ENCODE peak calls at places on chromosomes 16 and 17, in seven cellular contexts. Q, M, R, D, W, U and E are unnamed samples.

GRCh38 chr16:72241930-72242329 is 70.0 kb upstream of the PMFBP1 start:
- DNase-seq in Q (peak; percentile 12), M (peak; percentile 73), R (peak; percentile 4), D (no peak), W (no peak), U (no peak), E (no peak)

GRCh38 chr16:82263456-82264159 is 93.6 kb upstream of the MPHOSPH6 start:
- DNase-seq in Q (peak; percentile 23), M (peak; percentile 68), R (no peak), D (peak; percentile 66), W (peak; percentile 54), U (peak; percentile 24), E (peak; percentile 16)

GRCh38 chr16:56689171-56689570 is 6.9 kb downstream of the MT1X start:
- DNase-seq in Q (no peak), M (no peak), R (no peak), D (no peak), W (no peak), U (no peak), E (no peak)

GRCh38 chr17:75271955-75272847 is 1.2 kb upstream of the MIF4GD start:
- DNase-seq in Q (no peak), M (no peak), R (no peak), D (peak; percentile 86), W (no peak), U (no peak), E (no peak)

GRCh38 chr16:20329392-20330138 is 2.3 kb upstream of the GP2 start:
- DNase-seq in Q (no peak), M (no peak), R (no peak), D (no peak), W (no peak), U (no peak), E (no peak)

GRCh38 chr16:78291642-78292041 is 192.2 kb downstream of the WWOX start:
- DNase-seq in Q (no peak), M (no peak), R (no peak), D (no peak), W (no peak), U (no peak), E (no peak)

GRCh38 chr17:19012171-19013080 is 7.9 kb upstream of the FAM83G start:
- DNase-seq in Q (no peak), M (no peak), R (no peak), D (no peak), W (no peak), U (no peak), E (no peak)

GRCh38 chr17:82935944-82936767 is 96.3 kb upstream of the ZNF750 start:
- DNase-seq in Q (no peak), M (no peak), R (no peak), D (peak; percentile 58), W (no peak), U (no peak), E (no peak)

GRCh38 chr16:85853641-85854545 is 45.1 kb upstream of the IRF8 start:
- DNase-seq in Q (no peak), M (no peak), R (no peak), D (peak; percentile 54), W (no peak), U (no peak), E (no peak)

GRCh38 chr17:20908373-20909273 is 134.2 kb downstream of the USP22 start:
- DNase-seq in Q (peak; percentile 65), M (peak; percentile 69), R (peak; percentile 55), D (peak; percentile 94), W (peak; percentile 82), U (peak; percentile 57), E (peak; percentile 76)

GRCh38 chr17:5788266-5788900 is 204.1 kb upstream of the NLRP1 start:
- DNase-seq in Q (no peak), M (peak; percentile 11), R (no peak), D (no peak), W (no peak), U (no peak), E (no peak)

GRCh38 chr16:59192551-59193199 is 458.6 kb upstream of the GOT2 start:
- DNase-seq in Q (no peak), M (no peak), R (no peak), D (no peak), W (peak; percentile 36), U (no peak), E (no peak)

GRCh38 chr17:43860927-43861622 is 14.1 kb downstream of the CD300LG start:
- DNase-seq in Q (no peak), M (no peak), R (no peak), D (peak; percentile 67), W (no peak), U (no peak), E (no peak)

GRCh38 chr17:1347681-1348318 is 52.2 kb downstream of the YWHAE start:
- DNase-seq in Q (no peak), M (peak; percentile 48), R (no peak), D (peak; percentile 75), W (no peak), U (no peak), E (no peak)

GRCh38 chr17:46916211-46916610 is 6.7 kb upstream of the GOSR2 start:
- DNase-seq in Q (no peak), M (no peak), R (no peak), D (no peak), W (no peak), U (no peak), E (no peak)

GRCh38 chr17:5557485-5557884 is 26.8 kb downstream of the NLRP1 start:
- DNase-seq in Q (no peak), M (peak; percentile 67), R (no peak), D (no peak), W (no peak), U (no peak), E (no peak)

GRCh38 chr17:80063815-80064585 is 27.6 kb downstream of the CCDC40 start:
- DNase-seq in Q (no peak), M (peak; percentile 38), R (no peak), D (peak; percentile 90), W (no peak), U (no peak), E (no peak)

GRCh38 chr17:72244942-72245341 is 124.1 kb downstream of the SOX9 start:
- DNase-seq in Q (no peak), M (no peak), R (no peak), D (no peak), W (no peak), U (no peak), E (no peak)

GRCh38 chr16:72024862-72025382 is 16.4 kb downstream of the DHODH start:
- DNase-seq in Q (no peak), M (no peak), R (no peak), D (no peak), W (no peak), U (no peak), E (no peak)

GRCh38 chr16:82892327-82892726 is 265.6 kb downstream of the CDH13 start:
- DNase-seq in Q (no peak), M (no peak), R (no peak), D (no peak), W (no peak), U (no peak), E (no peak)

GRCh38 chr17:77509089-77509488 is 368.3 kb downstream of the SEC14L1 start:
- DNase-seq in Q (no peak), M (no peak), R (no peak), D (no peak), W (no peak), U (no peak), E (no peak)

GRCh38 chr16:53415504-53415903 is 18.8 kb upstream of the RBL2 start:
- DNase-seq in Q (no peak), M (no peak), R (no peak), D (no peak), W (no peak), U (no peak), E (no peak)

GRCh38 chr16:87541004-87541881 is 48.4 kb upstream of the ZCCHC14 start:
- DNase-seq in Q (no peak), M (peak; percentile 61), R (no peak), D (no peak), W (no peak), U (no peak), E (no peak)

GRCh38 chr16:16161319-16161718 is 62.0 kb downstream of the ABCC6 start:
- DNase-seq in Q (no peak), M (no peak), R (no peak), D (no peak), W (no peak), U (no peak), E (no peak)

GRCh38 chr17:38750312-38751121 is 2.0 kb upstream of the PSMB3 start:
- DNase-seq in Q (peak; percentile 54), M (peak; percentile 21), R (no peak), D (no peak), W (no peak), U (no peak), E (no peak)